ENCODE peak calls at places on chromosomes 16 and 17, in six cellular contexts. N is fibroblast of lung, T is adipocyte, I is SK-N-MC, Q is neural progenitor cell, U is H1. S is an unnamed sample.

GRCh38 chr16:83802135-83802534 is 5.6 kb upstream of the HSBP1 start:
- DNase-seq in N (peak), T (peak), I (no peak), Q (no peak), U (no peak), S (no peak)

GRCh38 chr16:84947022-84947421 is 64.3 kb downstream of the ZDHHC7 start:
- DNase-seq in N (no peak), T (no peak), I (no peak), Q (no peak), U (no peak), S (no peak)

GRCh38 chr16:727291-727977 is 528 bp downstream of the HAGHL start:
- DNase-seq in N (no peak), T (peak), I (no peak), Q (peak), U (no peak), S (no peak)

GRCh38 chr17:46822388-46822921 is 4.0 kb upstream of the WNT3 start:
- DNase-seq in N (no peak), T (no peak), I (no peak), Q (no peak), U (no peak), S (no peak)

GRCh38 chr16:68116256-68116853 is 31.2 kb downstream of the NFATC3 start:
- DNase-seq in N (peak), T (peak), I (no peak), Q (no peak), U (no peak), S (no peak)

GRCh38 chr16:31298958-31299357 is 39.2 kb downstream of the ITGAM start:
- DNase-seq in N (no peak), T (no peak), I (no peak), Q (no peak), U (no peak), S (no peak)

GRCh38 chr17:2487306-2487705 is 24.4 kb downstream of the METTL16 start:
- DNase-seq in N (no peak), T (no peak), I (no peak), Q (no peak), U (no peak), S (no peak)

GRCh38 chr16:35639233-35640205 is 2180.1 kb downstream of the TP53TG3F start:
- DNase-seq in N (no peak), T (no peak), I (no peak), Q (no peak), U (no peak), S (no peak)

GRCh38 chr16:2034695-2035430 is 8.2 kb downstream of the NHERF2 start:
- DNase-seq in N (no peak), T (peak), I (no peak), Q (no peak), U (no peak), S (no peak)

GRCh38 chr17:57739402-57740224 is 5.5 kb downstream of the CCDC182 start:
- DNase-seq in N (peak), T (peak), I (no peak), Q (peak), U (no peak), S (no peak)

GRCh38 chr16:74650966-74651567 is 15.6 kb downstream of the RFWD3 start:
- DNase-seq in N (peak), T (peak), I (no peak), Q (peak), U (no peak), S (no peak)

GRCh38 chr16:66264311-66265105 is 102.0 kb upstream of the CDH5 start:
- DNase-seq in N (no peak), T (no peak), I (no peak), Q (no peak), U (no peak), S (no peak)

GRCh38 chr16:47392114-47392513 is 68.7 kb downstream of the ITFG1 start:
- DNase-seq in N (no peak), T (no peak), I (no peak), Q (no peak), U (no peak), S (no peak)

GRCh38 chr16:89370601-89371000 is 119.8 kb downstream of the ANKRD11 start:
- DNase-seq in N (no peak), T (no peak), I (no peak), Q (no peak), U (no peak), S (no peak)

GRCh38 chr17:77838748-77839147 is 119.8 kb upstream of the TNRC6C start:
- DNase-seq in N (no peak), T (no peak), I (no peak), Q (no peak), U (no peak), S (no peak)
- H3K9ac ChIP-seq in N (no peak), T (no peak), I (no peak), Q (no peak), U (no peak), S (no peak)

GRCh38 chr17:3763777-3764170 is 37.2 kb downstream of the ITGAE start:
- DNase-seq in N (no peak), T (no peak), I (no peak), Q (no peak), U (no peak), S (no peak)

GRCh38 chr17:3761918-3762380 is 38.2 kb downstream of the HASPIN start:
- DNase-seq in N (no peak), T (no peak), I (no peak), Q (no peak), U (no peak), S (no peak)

GRCh38 chr17:3761061-3761917 is 37.6 kb downstream of the HASPIN start:
- DNase-seq in N (no peak), T (no peak), I (no peak), Q (no peak), U (no peak), S (no peak)

GRCh38 chr17:3765981-3766380 is 35.0 kb downstream of the ITGAE start:
- DNase-seq in N (no peak), T (no peak), I (no peak), Q (no peak), U (no peak), S (no peak)

GRCh38 chr17:3762922-3763776 is 37.8 kb downstream of the ITGAE start:
- DNase-seq in N (no peak), T (no peak), I (no peak), Q (no peak), U (no peak), S (no peak)
- H3K9ac ChIP-seq in N (no peak), T (no peak), I (no peak), Q (no peak), U (no peak), S (no peak)

DNA sequence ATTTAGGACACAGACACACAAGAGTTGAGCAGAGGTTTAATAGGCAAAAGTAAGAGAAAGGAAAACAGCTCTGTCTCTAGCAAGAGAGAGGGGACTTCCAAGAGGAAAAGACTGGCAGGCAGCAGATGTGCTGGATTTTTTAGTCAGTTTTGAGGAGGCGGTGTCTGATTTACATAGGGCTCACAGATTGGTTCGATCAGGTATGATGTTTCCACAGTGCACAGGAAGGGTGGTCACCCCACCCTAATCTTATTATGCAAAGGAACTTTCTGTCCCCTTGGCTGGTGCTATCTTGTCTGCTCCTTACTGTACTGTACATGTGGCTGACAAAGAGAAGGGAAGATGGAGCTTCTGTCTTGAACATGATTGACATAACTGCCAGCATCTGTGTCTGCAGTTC is 25.3 kb downstream of the BFAR start:
- DNase-seq in N (no peak), T (no peak), I (no peak), Q (no peak), U (no peak), S (no peak)
- H3K9ac ChIP-seq in N (no peak), T (peak), I (no peak), Q (no peak), U (no peak), S (no peak)

DNA sequence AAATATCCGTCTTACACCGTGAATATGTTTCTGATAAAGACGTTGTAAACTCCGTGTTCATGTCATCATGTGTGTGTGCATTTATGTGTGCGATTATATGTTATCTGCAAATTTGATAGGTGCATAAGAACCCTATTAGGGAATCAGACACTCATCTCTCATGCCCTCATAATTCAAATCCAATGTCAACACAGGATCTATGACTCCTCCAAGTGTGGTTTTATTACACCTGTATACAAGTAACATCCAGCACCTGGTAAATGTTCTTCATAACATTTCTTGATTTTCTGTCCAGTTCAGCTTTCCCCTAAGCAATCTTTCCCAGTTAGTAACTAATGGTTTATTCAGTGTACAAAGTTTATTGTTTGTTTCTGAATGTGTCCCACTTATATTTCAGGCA is 681.9 kb downstream of the CDH11 start:
- DNase-seq in N (no peak), T (no peak), I (no peak), Q (no peak), U (no peak), S (no peak)
- H3K9ac ChIP-seq in N (no peak), T (peak), I (no peak), Q (no peak), U (no peak), S (no peak)

DNA sequence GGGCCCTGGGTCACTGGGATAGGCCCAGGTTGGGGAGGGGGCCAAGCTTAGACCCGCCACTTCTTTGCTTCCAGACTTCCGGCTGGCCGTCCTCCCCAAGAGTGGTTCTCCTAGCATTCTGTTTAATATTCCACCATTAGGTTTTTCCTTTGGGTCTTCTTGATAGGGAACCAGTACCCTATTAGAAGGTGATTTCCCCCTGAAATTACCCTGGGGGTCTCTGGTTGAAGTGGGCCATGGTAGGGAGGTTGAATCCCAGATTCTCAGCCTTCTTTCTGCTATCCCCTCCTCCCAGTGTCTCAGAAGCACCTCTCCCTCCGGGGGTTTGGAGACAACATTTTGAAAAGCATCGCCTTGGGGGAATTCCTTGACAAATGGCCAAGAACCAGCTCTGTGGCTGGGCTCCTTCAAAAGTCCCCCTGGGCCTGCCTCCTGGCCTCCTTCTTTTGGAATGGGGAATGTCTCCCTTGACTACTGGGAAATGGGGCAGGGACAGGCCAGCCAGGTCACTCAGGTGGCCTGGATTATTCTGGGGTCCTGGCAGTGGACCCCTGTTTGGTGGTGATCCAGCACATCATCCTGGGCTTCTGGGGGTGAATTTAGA is 5.7 kb downstream of the LASP1 start:
- DNase-seq in N (no peak), T (peak), I (no peak), Q (no peak), U (no peak), S (no peak)
- H3K9ac ChIP-seq in N (no peak), T (peak), I (peak), Q (no peak), U (no peak), S (no peak)